ENCODE peak calls at places on chromosomes 1 and 21, in eight cellular contexts. Y is breast epithelium, I is GM12878, N is esophagus muscularis mucosa, A is sigmoid colon, D is endothelial cell of umbilical vein, S is HL-60, W is HCT116. E is an unnamed sample.

GRCh38 chr1:236440373-236440772 is 46.3 kb downstream of the EDARADD start:
- DNase-seq in S (no peak), I (no peak), N (no peak), A (no peak), Y (no peak), D (no peak), W (no peak), E (no peak)

GRCh38 chr1:22530701-22531100 is 32.6 kb upstream of the EPHA8 start:
- DNase-seq in A (peak), S (no peak), W (no peak), D (no peak), N (no peak), Y (no peak), I (no peak), E (no peak)

GRCh38 chr1:91876040-91876470 is 9.9 kb downstream of the TGFBR3 start:
- DNase-seq in D (no peak), A (no peak), I (peak), W (no peak), Y (no peak), N (no peak), S (no peak), E (no peak)

GRCh38 chr21:46096596-46096981 is 1.3 kb upstream of the COL6A2 start:
- DNase-seq in S (no peak), D (no peak), N (peak), I (no peak), W (no peak), A (peak), Y (peak), E (no peak)

GRCh38 chr1:91803847-91804545 is 82.0 kb downstream of the TGFBR3 start:
- DNase-seq in Y (no peak), N (no peak), S (peak), D (no peak), I (peak), A (no peak), W (no peak), E (no peak)

GRCh38 chr1:228185641-228185965 is 20.0 kb downstream of the IBA57 start:
- DNase-seq in Y (no peak), W (no peak), I (no peak), D (no peak), N (no peak), A (no peak), S (no peak), E (no peak)

GRCh38 chr1:224503161-224504118 is 68.8 kb upstream of the WDR26 start:
- DNase-seq in Y (peak), A (peak), D (peak), N (peak), S (peak), W (no peak), I (peak), E (peak)

GRCh38 chr1:206803221-206803730 is 31.0 kb upstream of the IL10 start:
- DNase-seq in W (no peak), N (no peak), Y (peak), D (no peak), A (no peak), S (no peak), I (peak), E (no peak)

GRCh38 chr1:154729598-154729997 is 121.6 kb upstream of the ADAR start:
- DNase-seq in I (no peak), S (no peak), W (no peak), D (no peak), A (no peak), Y (no peak), N (no peak), E (no peak)

GRCh38 chr1:226382030-226382429 is 25.9 kb downstream of the PARP1 start:
- DNase-seq in Y (no peak), S (no peak), N (no peak), D (no peak), A (no peak), I (no peak), W (no peak), E (no peak)

GRCh38 chr1:108151548-108151947 is 48.6 kb downstream of the SLC25A24 start:
- DNase-seq in D (no peak), S (no peak), A (no peak), Y (no peak), N (no peak), I (no peak), W (no peak), E (no peak)

GRCh38 chr1:202982715-202983435 is 15.8 kb upstream of the CYB5R1 start:
- DNase-seq in S (peak), A (no peak), D (no peak), Y (no peak), W (no peak), N (no peak), I (no peak), E (no peak)

GRCh38 chr1:99305626-99306025 is 41.3 kb downstream of the PLPPR4 start:
- DNase-seq in D (no peak), W (no peak), I (no peak), S (no peak), N (no peak), Y (no peak), A (no peak), E (no peak)

GRCh38 chr1:8684590-8684989 is 132.8 kb downstream of the RERE start:
- DNase-seq in S (no peak), I (no peak), A (no peak), N (no peak), D (peak), W (no peak), Y (no peak), E (no peak)

GRCh38 chr1:233112184-233113008 is 162.0 kb downstream of the NTPCR start:
- DNase-seq in Y (no peak), S (peak), I (no peak), W (no peak), N (no peak), A (no peak), D (no peak), E (no peak)

GRCh38 chr1:20281801-20282200 is 8.9 kb upstream of the VWA5B1 start:
- DNase-seq in S (no peak), D (no peak), I (no peak), Y (no peak), W (no peak), N (no peak), A (no peak), E (no peak)

GRCh38 chr21:41726970-41727783 is 39.7 kb downstream of the RIPK4 start:
- DNase-seq in W (peak), N (no peak), S (no peak), Y (peak), A (no peak), I (no peak), D (no peak), E (peak)

GRCh38 chr1:52795464-52795863 is 47.1 kb upstream of the ZYG11A start:
- DNase-seq in N (no peak), I (no peak), S (peak), W (no peak), A (no peak), D (no peak), Y (no peak), E (no peak)

GRCh38 chr1:160576866-160577265 is 2.4 kb downstream of the CD84 start:
- DNase-seq in N (no peak), S (no peak), I (no peak), D (no peak), W (no peak), Y (no peak), A (no peak), E (no peak)

GRCh38 chr1:160578694-160579191 is 553 bp downstream of the CD84 start:
- DNase-seq in D (no peak), Y (no peak), W (no peak), I (no peak), A (no peak), N (no peak), S (no peak), E (no peak)

GRCh38 chr1:160577661-160578060 is 1.6 kb downstream of the CD84 start:
- DNase-seq in S (no peak), Y (no peak), A (no peak), N (no peak), W (no peak), D (no peak), I (no peak), E (no peak)

GRCh38 chr1:160579216-160579701 is at the start of gene CD84:
- DNase-seq in S (peak), N (no peak), A (no peak), I (no peak), Y (no peak), D (no peak), W (no peak), E (no peak)

DNA sequence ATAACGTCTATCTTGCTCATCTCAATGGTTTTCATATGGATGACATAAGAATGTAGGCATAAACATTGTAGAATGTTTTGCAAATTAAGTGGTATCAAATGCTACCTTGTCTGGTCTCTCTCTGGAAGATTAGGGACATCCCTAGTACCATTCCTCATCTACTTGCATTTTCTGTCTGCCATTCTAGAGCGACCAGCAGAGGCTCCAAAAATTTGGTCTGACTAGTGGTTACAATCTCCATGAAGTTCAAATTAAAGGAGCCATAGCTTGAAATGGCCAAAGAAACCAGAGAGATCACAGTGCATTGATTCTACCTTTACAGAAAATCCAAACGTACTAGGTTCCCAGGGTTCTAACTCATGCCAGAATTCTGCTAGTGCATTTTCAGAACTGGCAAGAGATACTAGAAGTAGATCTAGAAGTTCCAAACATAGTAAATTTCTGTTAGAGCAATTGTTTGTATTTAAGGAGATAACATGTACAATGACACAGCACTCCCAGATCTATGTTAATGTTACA is 1.1 kb downstream of the CD84 start:
- DNase-seq in W (no peak), S (peak), A (no peak), Y (no peak), N (no peak), I (no peak), D (no peak), E (no peak)
- H3K4me3 ChIP-seq in W (no peak), S (peak), A (peak), Y (peak), N (peak), I (peak), D (no peak), E (no peak)

GRCh38 chr1:112629256-112629655 is 9.6 kb downstream of the CAPZA1 start:
- DNase-seq in W (no peak), I (no peak), Y (no peak), S (no peak), D (no peak), N (no peak), A (no peak), E (no peak)
- TF ChIP-seq POLR2AphosphoS5 in W (no peak), I (no peak), Y (no peak), S (no peak), D (no peak), N (no peak), A (no peak), E (no peak)

GRCh38 chr21:27741736-27742135 is 774.8 kb upstream of the ADAMTS5 start:
- DNase-seq in D (no peak), S (no peak), A (no peak), Y (no peak), W (no peak), N (no peak), I (no peak), E (no peak)
- H3K4me3 ChIP-seq in D (no peak), S (no peak), A (no peak), Y (no peak), W (no peak), N (no peak), I (no peak), E (no peak)

GRCh38 chr1:36211307-36211706 is 12.9 kb upstream of the THRAP3 start:
- DNase-seq in I (no peak), Y (no peak), S (no peak), W (no peak), N (no peak), D (no peak), A (peak), E (no peak)
- TF ChIP-seq POLR2AphosphoS5 in I (no peak), Y (no peak), S (no peak), W (no peak), N (no peak), D (no peak), A (no peak), E (no peak)

DNA sequence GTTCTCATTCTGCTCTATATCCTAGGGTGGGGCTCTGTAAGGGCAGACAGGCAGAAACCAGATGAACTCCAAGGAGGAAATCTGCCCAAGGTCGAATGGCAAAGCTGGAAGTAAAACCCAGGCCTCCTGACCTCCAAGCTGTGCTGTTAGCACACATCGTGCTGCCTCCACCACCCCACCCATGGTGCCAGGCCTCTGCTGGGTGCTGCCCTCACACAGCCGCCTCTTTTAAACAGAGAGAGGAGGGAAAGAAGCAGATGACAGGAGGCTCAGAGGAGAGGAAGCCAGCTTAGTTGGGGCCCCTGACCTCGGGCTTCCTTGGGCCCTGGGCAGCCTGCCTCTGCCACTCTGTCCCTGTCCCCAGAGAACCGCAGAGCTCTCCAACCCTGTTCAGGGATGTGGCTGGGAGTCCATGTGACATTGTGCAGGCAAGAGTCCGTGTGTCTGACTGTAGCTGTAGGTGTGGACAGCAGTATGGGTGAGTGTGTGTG is 1.1 kb downstream of the SYNC start:
- DNase-seq in S (no peak), I (no peak), Y (no peak), A (no peak), W (no peak), N (no peak), D (no peak), E (no peak)
- H3K4me3 ChIP-seq in S (no peak), I (no peak), Y (peak), A (peak), W (no peak), N (peak), D (no peak), E (no peak)